ENCODE peak calls at places on chromosomes 16 and 17, in eight cellular contexts. U is HTR-8/SVneo; B is head of caudate nucleus; P is fibroblast of the conjunctiva; M is stimulated activated CD8-positive, alpha-beta memory T cell treated with anti-CD3 and anti-CD28 coated beads, Interleukin-4, amount 100 ng/mL, for 4 hours; W is COR-L47; N is ecto neural progenitor cell; R is GM23338. E is an unnamed sample.

GRCh38 chr17:20935740-20936139 is 107.1 kb downstream of the USP22 start:
- DNase-seq in U (peak), B (no peak), P (peak), M (no peak), W (no peak), N (no peak), R (no peak), E (no peak)

GRCh38 chr17:21215935-21216334 is 2.0 kb upstream of the TMEM11 start:
- DNase-seq in U (no peak), B (no peak), P (no peak), M (no peak), W (no peak), N (no peak), R (no peak), E (no peak)

GRCh38 chr17:7476474-7476873 is 3.0 kb downstream of the ZBTB4 start:
- DNase-seq in U (peak), B (no peak), P (no peak), M (no peak), W (no peak), N (no peak), R (no peak), E (no peak)

GRCh38 chr16:57084257-57084770 is 8.1 kb upstream of the CPNE2 start:
- DNase-seq in U (peak), B (peak), P (peak), M (peak), W (peak), N (peak), R (peak), E (peak)

GRCh38 chr17:78924481-78925151 is 571 bp downstream of the TIMP2 start:
- DNase-seq in U (no peak), B (peak), P (no peak), M (no peak), W (no peak), N (peak), R (peak), E (no peak)

GRCh38 chr17:44279586-44280344 is 11.8 kb upstream of the SLC4A1 start:
- DNase-seq in U (peak), B (peak), P (peak), M (peak), W (no peak), N (no peak), R (peak), E (peak)

GRCh38 chr17:39264119-39264518 is 38.4 kb upstream of the STAC2 start:
- DNase-seq in U (no peak), B (no peak), P (no peak), M (no peak), W (no peak), N (no peak), R (no peak), E (no peak)

GRCh38 chr16:49932943-49933342 is 77.0 kb upstream of the ZNF423 start:
- DNase-seq in U (no peak), B (no peak), P (no peak), M (no peak), W (no peak), N (no peak), R (no peak), E (no peak)

GRCh38 chr17:74775409-74776043 is 619 bp downstream of the NAT9 start:
- DNase-seq in U (no peak), B (no peak), P (no peak), M (no peak), W (no peak), N (no peak), R (no peak), E (no peak)

GRCh38 chr16:81497690-81498089 is 53.1 kb downstream of the CMIP start:
- DNase-seq in U (no peak), B (no peak), P (no peak), M (no peak), W (no peak), N (no peak), R (peak), E (no peak)

GRCh38 chr17:82021728-82022309 is 859 bp downstream of the CENPX start:
- DNase-seq in U (no peak), B (no peak), P (no peak), M (no peak), W (no peak), N (no peak), R (no peak), E (no peak)

GRCh38 chr17:81285179-81285878 is 9.8 kb downstream of the SLC38A10 start:
- DNase-seq in U (no peak), B (peak), P (no peak), M (peak), W (no peak), N (no peak), R (no peak), E (peak)

GRCh38 chr17:40068917-40069750 is 6.4 kb downstream of the THRA start:
- DNase-seq in U (no peak), B (peak), P (peak), M (peak), W (peak), N (peak), R (peak), E (peak)

GRCh38 chr17:28760561-28760960 is 16.8 kb downstream of the TRAF4 start:
- DNase-seq in U (no peak), B (no peak), P (no peak), M (no peak), W (no peak), N (no peak), R (no peak), E (no peak)

GRCh38 chr16:26987631-26988030 is 79.1 kb upstream of the C16orf82 start:
- DNase-seq in U (no peak), B (no peak), P (peak), M (no peak), W (no peak), N (no peak), R (no peak), E (no peak)

GRCh38 chr16:3646348-3646920 is 8.1 kb upstream of the DNASE1 start:
- DNase-seq in U (no peak), B (peak), P (no peak), M (no peak), W (peak), N (no peak), R (no peak), E (no peak)

GRCh38 chr16:82660078-82660645 is 33.4 kb downstream of the CDH13 start:
- DNase-seq in U (peak), B (no peak), P (peak), M (no peak), W (no peak), N (no peak), R (peak), E (no peak)

E was measured in foreskin melanocyte.